ENCODE peak calls at places on chromosomes 12 and 14, in ten cellular contexts. M is tibial nerve, J is tibial artery, D is left ventricle myocardium inferior, F is AG04450, B is lower lobe of right lung, W is A549, P is Peyer's patch, A is heart right ventricle, T is GM23338. K is an unnamed sample.

GRCh38 chr14:105207996-105208737 is 27.1 kb upstream of the NUDT14 start:
- DNase-seq in M (no peak), J (no peak), D (no peak), F (no peak), B (no peak), W (no peak), P (no peak), A (no peak), T (no peak), K (no peak)

GRCh38 chr14:93318927-93319326 is 13.9 kb downstream of the BTBD7 start:
- DNase-seq in M (no peak), J (no peak), D (no peak), F (no peak), B (no peak), W (no peak), P (no peak), A (no peak), T (no peak), K (no peak)

GRCh38 chr12:20212036-20212435 is 156.3 kb upstream of the PDE3A start:
- DNase-seq in M (no peak), J (no peak), D (no peak), F (no peak), B (no peak), W (no peak), P (no peak), A (no peak), T (no peak), K (no peak)

GRCh38 chr12:52645982-52646381 is 6.0 kb downstream of the KRT2 start:
- DNase-seq in M (no peak), J (no peak), D (no peak), F (no peak), B (no peak), W (no peak), P (no peak), A (no peak), T (no peak), K (no peak)

GRCh38 chr12:45214739-45215418 is 1.0 kb upstream of the ANO6 start:
- DNase-seq in M (no peak), J (no peak), D (no peak), F (no peak), B (no peak), W (no peak), P (no peak), A (no peak), T (no peak), K (no peak)

GRCh38 chr12:65510584-65511050 is 232.1 kb downstream of the MSRB3 start:
- DNase-seq in M (peak; percentile 23), J (no peak), D (peak; percentile 55), F (no peak), B (no peak), W (no peak), P (peak; percentile 57), A (peak; percentile 43), T (peak; percentile 80), K (no peak)

GRCh38 chr14:103546651-103547454 is 15.6 kb downstream of the BAG5 start:
- DNase-seq in M (no peak), J (no peak), D (peak; percentile 72), F (no peak), B (peak; percentile 84), W (peak; percentile 83), P (peak; percentile 87), A (peak; percentile 81), T (peak; percentile 87), K (no peak)

GRCh38 chr14:95071649-95072256 is 85.6 kb downstream of the DICER1 start:
- DNase-seq in M (no peak), J (no peak), D (no peak), F (no peak), B (no peak), W (no peak), P (no peak), A (no peak), T (no peak), K (no peak)

GRCh38 chr12:89833337-89834252 is 125.0 kb upstream of the ATP2B1 start:
- DNase-seq in M (no peak), J (no peak), D (no peak), F (no peak), B (no peak), W (no peak), P (no peak), A (no peak), T (no peak), K (peak; percentile 12)

GRCh38 chr12:2633825-2634200 is 161.0 kb upstream of the FKBP4 start:
- DNase-seq in M (no peak), J (no peak), D (no peak), F (no peak), B (no peak), W (no peak), P (no peak), A (no peak), T (no peak), K (no peak)

GRCh38 chr14:79443602-79444001 is 767.7 kb downstream of the DIO2 start:
- DNase-seq in M (no peak), J (no peak), D (no peak), F (no peak), B (no peak), W (no peak), P (no peak), A (no peak), T (no peak), K (no peak)

GRCh38 chr12:7694556-7694955 is 1.0 kb downstream of the GDF3 start:
- DNase-seq in M (no peak), J (no peak), D (no peak), F (no peak), B (no peak), W (no peak), P (no peak), A (no peak), T (peak; percentile 75), K (no peak)
- H3K4me3 ChIP-seq in M (no peak overlapping the region), J (no peak overlapping the region), D (no peak overlapping the region), F (no peak overlapping the region), B (no peak overlapping the region), W (no peak overlapping the region), P (no peak overlapping the region), A (no peak overlapping the region), T (no peak overlapping the region), K (no peak overlapping the region)

GRCh38 chr14:36600431-36600830 is 18.0 kb upstream of the NKX2-8 start:
- DNase-seq in M (no peak), J (no peak), D (no peak), F (no peak), B (no peak), W (no peak), P (no peak), A (no peak), T (peak; percentile 23), K (no peak)

GRCh38 chr14:36604757-36605505 is 22.5 kb upstream of the NKX2-8 start:
- DNase-seq in M (no peak), J (no peak), D (no peak), F (peak; percentile 20), B (no peak), W (peak; percentile 71), P (peak; percentile 66), A (no peak), T (peak; percentile 91), K (peak; percentile 45)

DNA sequence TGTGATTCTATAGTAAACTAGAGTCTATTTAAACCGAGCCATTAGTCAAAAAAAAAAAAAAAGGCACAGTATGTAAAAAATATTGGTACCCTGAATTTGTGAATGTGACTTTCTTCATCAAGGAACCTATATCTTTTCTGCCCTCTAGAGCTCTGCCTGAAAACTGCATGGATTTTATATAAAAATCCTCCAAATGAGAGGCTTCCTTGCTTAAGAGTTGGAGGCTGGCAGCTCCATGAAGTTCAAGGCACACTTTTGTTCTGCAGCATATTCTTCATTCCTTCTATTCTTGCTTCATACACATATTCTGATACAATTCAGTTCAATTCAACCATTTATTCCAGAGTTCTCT is 23.1 kb upstream of the NKX2-8 start:
- DNase-seq in M (no peak), J (no peak), D (no peak), F (no peak), B (no peak), W (no peak), P (no peak), A (no peak), T (peak; percentile 73), K (no peak)
- TF ChIP-seq CTCF in M (no peak), J (no peak), D (no peak), F (no peak), B (no peak), W (no peak), P (no peak), A (no peak), T (peak; percentile 42), K (no peak)

GRCh38 chr12:120687570-120688289 is 781 bp downstream of the MLEC start:
- DNase-seq in M (no peak), J (peak; percentile 34), D (no peak), F (no peak), B (peak; percentile 59), W (no peak), P (no peak), A (no peak), T (peak; percentile 58), K (no peak)

GRCh38 chr12:120690978-120691377 is 4.0 kb downstream of the MLEC start:
- DNase-seq in M (no peak), J (no peak), D (no peak), F (no peak), B (no peak), W (no peak), P (no peak), A (no peak), T (no peak), K (no peak)

GRCh38 chr12:120688527-120689071 is 1.6 kb downstream of the MLEC start:
- DNase-seq in M (no peak), J (no peak), D (no peak), F (no peak), B (no peak), W (no peak), P (peak; percentile 73), A (no peak), T (no peak), K (no peak)

GRCh38 chr12:120690083-120690450 is 3.1 kb downstream of the MLEC start:
- DNase-seq in M (no peak), J (no peak), D (no peak), F (no peak), B (no peak), W (no peak), P (no peak), A (no peak), T (no peak), K (no peak)

GRCh38 chr12:120689397-120690082 is 2.6 kb downstream of the MLEC start:
- DNase-seq in M (no peak), J (no peak), D (no peak), F (no peak), B (no peak), W (no peak), P (no peak), A (no peak), T (peak; percentile 69), K (no peak)
- H3K4me3 ChIP-seq in M (no peak overlapping the region), J (peak overlapping the region; percentile 78), D (peak overlapping the region; percentile 97), F (peak overlapping the region; percentile 91), B (peak overlapping the region; percentile 94), W (peak overlapping the region; percentile 97), P (peak overlapping the region; percentile 92), A (peak overlapping the region; percentile 89), T (peak overlapping the region; percentile 99), K (peak overlapping the region; percentile 69)

DNA sequence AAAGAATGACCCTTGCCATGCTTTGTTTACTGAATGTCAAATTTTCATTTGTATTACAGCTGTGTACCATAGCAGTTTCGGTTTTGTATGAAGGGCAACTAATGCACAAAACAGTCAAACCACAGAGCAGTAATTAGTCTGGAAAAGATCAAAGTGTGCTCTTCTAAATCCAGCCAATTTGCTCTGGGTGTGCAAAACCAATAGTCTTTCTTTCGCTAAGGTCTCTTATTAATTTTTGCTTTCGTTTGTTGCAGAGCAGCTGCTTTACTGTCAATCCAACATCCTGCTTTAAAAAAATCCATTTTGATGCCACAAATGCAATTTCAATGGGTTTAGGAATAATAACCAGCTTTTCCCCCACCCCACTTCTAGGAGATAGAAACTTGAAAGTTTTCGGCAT is 114.2 kb downstream of the BRMS1L start:
- DNase-seq in M (no peak), J (no peak), D (no peak), F (no peak), B (no peak), W (no peak), P (no peak), A (no peak), T (no peak), K (no peak)
- TF ChIP-seq CTCF in M (no peak), J (no peak), D (no peak), F (no peak), B (no peak), W (no peak), P (no peak), A (no peak), T (no peak), K (no peak)